ENCODE peak calls at places on chromosomes 1 and 21, in nine cellular contexts. S, K, A, J, C, I, Z, N and X are unnamed samples.

GRCh38 chr1:204073837-204074273 is 940 bp downstream of the SOX13 start:
- DNase-seq in N (no peak), I (no peak), A (peak), C (no peak), J (no peak), S (no peak), Z (no peak), K (no peak), X (no peak)

GRCh38 chr1:195332102-195332501 is 1276.1 kb downstream of the KCNT2 start:
- DNase-seq in I (no peak), C (no peak), A (no peak), K (no peak), J (no peak), S (no peak), Z (no peak), N (no peak), X (no peak)

GRCh38 chr1:109266965-109267364 is 16.0 kb downstream of the PSRC1 start:
- DNase-seq in Z (no peak), J (no peak), S (no peak), K (no peak), I (no peak), A (no peak), C (no peak), N (no peak), X (no peak)

GRCh38 chr1:203669739-203670138 is 43.1 kb downstream of the ATP2B4 start:
- DNase-seq in C (peak), J (no peak), K (no peak), I (no peak), Z (no peak), A (no peak), S (no peak), N (no peak), X (no peak)

GRCh38 chr1:116359871-116360270 is 13.2 kb upstream of the ATP1A1 start:
- DNase-seq in K (no peak), S (no peak), Z (no peak), A (no peak), C (no peak), N (no peak), I (no peak), J (no peak), X (no peak)

GRCh38 chr1:207644852-207645631 is at the start of gene CR1L:
- DNase-seq in A (peak), N (peak), J (peak), S (peak), Z (peak), I (peak), K (no peak), C (peak), X (peak)

GRCh38 chr1:204447220-204447619 is 35.6 kb upstream of the PPP1R15B start:
- DNase-seq in Z (no peak), A (no peak), N (no peak), S (no peak), I (no peak), J (no peak), K (no peak), C (no peak), X (no peak)

GRCh38 chr1:180930687-180931086 is 18.0 kb downstream of the KIAA1614 start:
- DNase-seq in A (no peak), I (no peak), J (no peak), Z (no peak), S (no peak), C (no peak), N (no peak), K (no peak), X (no peak)

GRCh38 chr1:2975466-2976179 is 45.6 kb upstream of the ACTRT2 start:
- DNase-seq in C (no peak), K (no peak), I (no peak), Z (no peak), S (no peak), A (no peak), J (no peak), N (peak), X (no peak)

GRCh38 chr1:163450986-163451385 is 129.2 kb downstream of the NUF2 start:
- DNase-seq in J (no peak), C (no peak), Z (no peak), K (no peak), S (no peak), I (no peak), A (no peak), N (no peak), X (no peak)

GRCh38 chr1:211133393-211133840 is 531 bp downstream of the KCNH1 start:
- DNase-seq in N (peak), Z (peak), K (no peak), S (no peak), I (no peak), C (peak), J (peak), A (peak), X (no peak)

GRCh38 chr21:35674895-35675470 is 385.3 kb downstream of the SETD4 start:
- DNase-seq in A (no peak), I (no peak), N (no peak), Z (no peak), K (no peak), J (peak), C (no peak), S (no peak), X (no peak)

DNA sequence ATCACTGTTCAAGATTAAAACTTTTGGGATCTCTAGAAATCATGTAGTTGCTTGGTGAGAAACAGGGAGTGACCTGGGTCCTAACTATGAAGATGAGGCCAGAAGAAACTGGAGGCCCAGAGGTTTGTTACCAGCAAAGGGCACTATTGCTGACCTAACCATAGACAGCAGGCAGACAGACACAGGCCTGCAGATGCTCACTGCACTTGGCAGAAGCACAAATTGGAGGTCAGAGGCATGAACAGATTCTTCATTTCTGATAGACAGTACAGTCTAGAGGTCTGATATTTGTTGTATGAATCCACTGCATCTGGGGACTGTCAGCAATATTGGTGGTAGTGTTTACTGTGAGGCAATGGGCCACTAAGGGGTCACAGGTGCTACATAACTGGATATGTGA is 27.1 kb upstream of the CCN1 start:
- DNase-seq in S (no peak), C (no peak), I (no peak), K (no peak), A (no peak), J (no peak), N (no peak), Z (no peak), X (no peak)
- H3K27ac ChIP-seq in S (peak), C (no peak), I (no peak), K (peak), A (no peak), J (no peak), N (peak), Z (no peak), X (no peak)

DNA sequence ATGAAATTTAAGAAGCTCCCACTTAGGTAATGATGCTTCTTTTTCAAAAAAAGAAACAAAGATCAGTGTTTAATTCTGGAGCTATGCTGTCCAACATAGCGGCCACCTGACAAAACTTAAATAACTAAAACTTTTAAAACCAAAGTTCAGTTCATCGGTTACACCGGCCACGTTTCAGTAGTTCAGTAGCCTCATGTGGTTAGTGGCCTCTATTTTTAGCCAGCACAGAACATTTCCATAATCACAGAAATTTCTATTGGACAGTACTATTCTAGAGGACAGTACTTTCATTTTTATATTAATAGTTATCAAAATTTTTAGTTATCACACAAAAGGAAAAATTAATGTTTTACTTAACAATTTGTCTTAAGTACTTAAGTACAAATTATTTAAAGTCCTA is 141.0 kb downstream of the USP25 start:
- DNase-seq in K (no peak), I (no peak), N (no peak), J (no peak), A (no peak), S (no peak), C (no peak), Z (no peak), X (no peak)
- H3K27ac ChIP-seq in K (no peak), I (no peak), N (no peak), J (no peak), A (no peak), S (no peak), C (no peak), Z (no peak), X (no peak)

GRCh38 chr1:20119351-20119750 is at the start of gene PLA2G2D:
- DNase-seq in C (no peak), A (no peak), J (no peak), N (no peak), Z (no peak), S (no peak), I (no peak), K (no peak), X (no peak)
- H3K27ac ChIP-seq in C (no peak), A (no peak), J (no peak), N (no peak), Z (no peak), S (no peak), I (no peak), K (no peak), X (no peak)

DNA sequence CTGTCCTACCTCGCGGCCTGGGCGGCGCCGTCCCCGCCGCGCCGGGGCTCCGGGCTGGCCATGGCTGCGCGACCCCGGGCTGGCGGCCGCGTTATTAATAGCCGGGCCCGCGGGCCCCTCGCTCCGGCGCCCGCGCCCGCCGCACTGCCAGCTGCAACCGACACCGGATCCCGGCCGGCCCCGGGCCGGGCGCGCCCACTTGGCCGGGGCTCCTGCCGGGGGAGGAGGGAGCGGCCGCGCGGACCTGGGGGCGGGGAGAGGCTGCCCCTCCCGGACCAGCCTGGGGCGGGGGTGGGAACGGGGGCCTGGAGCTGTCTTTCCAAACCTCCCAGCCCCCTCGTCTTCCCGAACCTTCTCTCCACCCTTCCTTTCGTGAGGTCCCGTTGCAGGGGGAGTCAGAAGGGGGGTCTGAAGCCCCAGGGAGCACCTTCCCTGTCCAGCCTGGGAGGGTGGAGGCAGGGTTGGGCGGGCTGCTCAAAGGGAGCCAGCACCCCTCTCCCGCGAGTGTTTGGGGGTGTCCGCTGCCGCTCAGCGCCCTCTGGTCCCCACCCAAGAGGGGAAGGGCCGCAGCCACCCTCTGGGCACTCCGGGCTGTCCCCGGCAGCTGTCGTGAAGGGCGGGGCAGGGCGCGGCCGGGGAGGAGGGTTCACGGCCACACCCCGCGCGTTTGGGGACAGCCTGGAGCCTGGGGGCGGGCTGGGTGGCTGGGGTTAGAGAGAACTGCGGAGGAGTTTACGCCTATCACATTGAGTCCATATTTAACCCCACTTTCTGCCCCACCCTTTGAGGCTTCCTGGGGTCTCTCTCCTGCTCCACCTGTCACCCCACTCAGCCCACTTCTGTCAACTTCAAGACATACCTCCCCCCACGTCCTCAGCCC is at the start of gene SYNC:
- DNase-seq in C (no peak), S (peak), N (peak), J (peak), K (no peak), I (no peak), A (peak), Z (no peak), X (peak)
- H3K27ac ChIP-seq in C (peak), S (peak), N (peak), J (no peak), K (no peak), I (no peak), A (peak), Z (peak), X (peak)

GRCh38 chr1:20211511-20211931 is 25.2 kb upstream of the PLA2G2C start:
- DNase-seq in A (no peak), K (no peak), I (no peak), Z (no peak), N (no peak), C (no peak), J (no peak), S (no peak), X (no peak)
- H3K27ac ChIP-seq in A (no peak), K (no peak), I (no peak), Z (no peak), N (no peak), C (no peak), J (no peak), S (no peak), X (no peak)

DNA sequence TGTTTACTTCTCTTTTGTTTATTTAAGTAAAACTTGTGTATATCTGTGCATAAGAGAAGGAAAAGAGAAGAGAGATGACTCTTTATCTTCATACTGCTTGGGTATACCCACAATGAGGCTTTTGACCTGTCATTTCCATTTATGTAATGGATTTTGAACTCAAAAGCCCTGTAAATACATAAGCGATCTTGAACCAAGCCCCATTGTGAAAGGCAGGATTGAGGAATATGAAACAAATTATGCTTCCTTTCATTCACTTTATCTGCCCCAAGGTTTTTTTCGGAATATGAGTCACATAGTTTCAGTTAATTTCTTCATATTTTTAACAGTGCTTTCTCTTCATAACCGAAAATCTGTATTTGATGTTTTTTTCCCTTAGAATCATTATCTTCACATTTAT is 21.4 kb downstream of the CNST start:
- DNase-seq in N (no peak), S (no peak), C (no peak), A (no peak), I (no peak), K (no peak), Z (no peak), J (no peak), X (no peak)
- H3K27ac ChIP-seq in N (peak), S (peak), C (no peak), A (no peak), I (peak), K (no peak), Z (peak), J (peak), X (peak)

DNA sequence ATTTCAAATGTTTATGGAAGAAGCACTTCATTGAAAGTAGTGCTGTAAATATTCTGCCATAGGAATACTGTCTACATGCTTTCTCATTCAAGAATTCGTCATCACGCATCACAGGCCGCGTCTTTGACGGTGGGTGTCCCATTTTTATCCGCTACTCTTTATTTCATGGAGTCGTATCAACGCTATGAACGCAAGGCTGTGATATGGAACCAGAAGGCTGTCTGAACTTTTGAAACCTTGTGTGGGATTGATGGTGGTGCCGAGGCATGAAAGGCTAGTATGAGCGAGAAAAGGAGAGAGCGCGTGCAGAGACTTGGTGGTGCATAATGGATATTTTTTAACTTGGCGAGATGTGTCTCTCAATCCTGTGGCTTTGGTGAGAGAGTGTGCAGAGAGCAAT is 10.7 kb downstream of the TARDBP start:
- DNase-seq in A (no peak), C (no peak), I (no peak), Z (no peak), J (no peak), N (no peak), S (no peak), K (no peak), X (no peak)
- H3K27ac ChIP-seq in A (no peak), C (no peak), I (no peak), Z (no peak), J (no peak), N (no peak), S (no peak), K (no peak), X (no peak)

DNA sequence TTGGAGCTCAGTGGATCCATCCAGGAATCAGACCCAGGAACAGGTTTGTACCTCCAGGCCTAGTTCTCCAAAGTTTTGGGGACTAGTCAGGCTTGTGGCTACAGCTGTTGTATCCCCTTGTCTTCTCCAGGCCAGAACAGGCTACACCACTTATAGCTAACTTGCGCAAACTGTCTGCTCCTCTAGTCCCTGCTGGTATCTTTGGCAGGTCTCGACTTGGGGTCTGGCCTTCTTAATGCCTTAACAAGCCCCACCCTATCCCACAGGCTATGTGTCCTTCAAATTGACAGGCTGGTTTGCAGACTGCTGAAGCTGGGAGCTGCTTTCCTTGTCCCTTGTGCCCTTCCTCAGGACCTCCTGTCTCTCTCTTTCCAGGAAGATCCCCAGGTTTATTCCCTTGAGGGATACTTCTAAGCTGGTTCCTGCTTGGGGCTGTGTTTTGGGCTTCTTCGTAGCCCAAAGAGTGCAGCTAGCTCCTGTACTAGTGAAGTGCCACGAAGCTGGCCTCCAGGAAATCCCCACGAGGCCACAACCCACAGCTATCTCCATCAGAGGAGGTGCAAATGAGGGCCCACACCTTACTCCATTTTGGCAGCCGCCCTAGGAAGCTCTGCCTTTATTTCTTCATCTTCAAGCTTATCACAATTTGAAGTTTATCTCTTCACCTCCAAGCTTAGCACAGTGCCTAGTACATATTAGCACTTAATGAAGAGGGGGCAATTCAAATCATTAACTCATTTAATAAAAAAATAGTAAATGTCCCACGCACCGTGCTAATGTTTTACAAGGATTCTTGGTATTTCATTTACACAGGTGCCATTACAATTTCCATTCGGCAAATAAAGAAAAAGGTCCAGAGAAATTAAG is 683 bp upstream of the DMAP1 start:
- DNase-seq in C (no peak), S (no peak), I (peak), A (no peak), J (no peak), N (no peak), Z (no peak), K (no peak), X (no peak)
- H3K27ac ChIP-seq in C (peak), S (peak), I (peak), A (no peak), J (peak), N (peak), Z (peak), K (no peak), X (peak)

DNA sequence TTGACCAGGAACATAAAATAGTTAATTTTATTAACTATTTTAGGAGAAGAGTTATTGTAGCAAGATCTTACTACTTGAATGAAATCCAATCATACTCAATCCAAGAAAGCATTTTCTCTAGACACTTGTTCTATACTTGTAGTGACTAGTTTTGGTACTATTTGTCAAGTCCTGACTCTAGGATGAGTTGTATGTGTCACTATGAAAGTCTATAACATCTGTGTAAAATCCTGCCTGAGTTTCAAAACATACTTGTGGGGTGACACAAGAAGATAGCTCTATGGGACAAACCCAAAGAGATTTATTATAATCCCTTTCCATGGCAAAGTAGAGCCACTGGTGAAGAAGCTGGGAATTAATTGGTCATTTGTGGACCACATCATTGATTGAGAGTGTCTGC is 1042.2 kb upstream of the ADGRL4 start:
- DNase-seq in S (no peak), I (no peak), N (no peak), C (no peak), Z (no peak), K (no peak), J (no peak), A (no peak), X (no peak)
- H3K27ac ChIP-seq in S (no peak), I (no peak), N (no peak), C (no peak), Z (no peak), K (no peak), J (no peak), A (no peak), X (no peak)

DNA sequence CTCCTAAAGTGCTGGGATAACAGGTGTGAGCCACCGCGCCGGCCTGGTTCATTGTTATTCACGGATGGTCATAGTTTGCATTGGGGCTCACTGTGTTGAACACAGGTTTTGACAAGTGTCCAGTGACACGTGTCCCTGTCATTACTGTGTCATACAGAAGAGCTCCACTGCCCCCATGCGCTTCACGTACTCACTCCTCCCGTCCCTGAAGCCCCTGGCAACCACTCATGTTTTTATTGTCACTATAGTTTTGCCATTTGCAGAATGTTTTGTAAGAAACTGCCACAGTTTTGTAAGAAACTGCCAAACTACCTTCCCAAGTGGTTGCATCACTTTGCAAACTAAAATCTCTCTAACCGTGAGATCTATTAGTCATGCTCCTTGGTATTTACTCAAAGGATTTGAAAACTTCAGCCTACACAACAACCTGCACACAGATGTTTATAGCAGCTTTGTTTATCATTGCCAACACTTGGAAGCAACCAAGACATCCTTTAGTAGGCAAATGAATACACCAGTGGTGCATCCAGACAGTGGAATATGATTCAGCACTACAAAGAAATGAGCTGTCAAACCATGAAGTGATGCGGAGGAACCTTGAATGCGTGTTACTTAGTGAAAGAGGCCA is 163.2 kb upstream of the COL6A1 start:
- DNase-seq in I (no peak), C (no peak), N (no peak), Z (no peak), S (no peak), A (no peak), K (no peak), J (no peak), X (no peak)
- H3K27ac ChIP-seq in I (no peak), C (no peak), N (no peak), Z (no peak), S (no peak), A (no peak), K (no peak), J (no peak), X (no peak)